ENCODE peak calls at places on chromosome 10, in ten cellular contexts. N is tibial nerve, P is A549, M is heart left ventricle, G is right lobe of liver, L is body of pancreas, W is prostate gland, C is transverse colon, E is uterus, V is ovary. K is an unnamed sample.

GRCh38 chr10:43361532-43362190 is 9.8 kb upstream of the FXYD4 start:
- DNase-seq in N (no peak), P (no peak), M (no peak), G (no peak), L (no peak), W (no peak), C (no peak), E (no peak), V (no peak), K (no peak)

GRCh38 chr10:103442031-103442461 is 10.1 kb downstream of the CALHM2 start:
- DNase-seq in N (peak; percentile 11), P (no peak), M (peak; percentile 72), G (no peak), L (no peak), W (no peak), C (no peak), E (peak; percentile 85), V (peak; percentile 88), K (no peak)

GRCh38 chr10:95183132-95183450 is 10.9 kb upstream of the ACSM6 start:
- DNase-seq in N (no peak), P (no peak), M (no peak), G (no peak), L (no peak), W (no peak), C (no peak), E (no peak), V (no peak), K (no peak)

GRCh38 chr10:69172241-69172998 is 7.6 kb upstream of the SUPV3L1 start:
- DNase-seq in N (no peak), P (no peak), M (no peak), G (no peak), L (no peak), W (no peak), C (no peak), E (no peak), V (no peak), K (no peak)

GRCh38 chr10:27526242-27526641 is 22.1 kb downstream of the RAB18 start:
- DNase-seq in N (no peak), P (no peak), M (no peak), G (no peak), L (no peak), W (no peak), C (no peak), E (no peak), V (no peak), K (no peak)

GRCh38 chr10:22481687-22482539 is 136.6 kb downstream of the SPAG6 start:
- DNase-seq in N (no peak), P (no peak), M (no peak), G (no peak), L (no peak), W (no peak), C (no peak), E (no peak), V (no peak), K (no peak)

GRCh38 chr10:100186813-100187212 is 984 bp upstream of the ERLIN1 start:
- DNase-seq in N (no peak), P (peak; percentile 18), M (no peak), G (peak; percentile 22), L (no peak), W (no peak), C (no peak), E (no peak), V (peak; percentile 40), K (no peak)

GRCh38 chr10:6269953-6270867 is 67.5 kb downstream of the PFKFB3 start:
- DNase-seq in N (no peak), P (no peak), M (no peak), G (no peak), L (no peak), W (no peak), C (peak; percentile 59), E (no peak), V (no peak), K (no peak)

GRCh38 chr10:49618861-49619260 is 5.0 kb downstream of the CHAT start:
- DNase-seq in N (no peak), P (no peak), M (no peak), G (no peak), L (no peak), W (no peak), C (no peak), E (no peak), V (no peak), K (no peak)

GRCh38 chr10:45152726-45153125 is 152.0 kb downstream of the ZNF22 start:
- DNase-seq in N (no peak), P (no peak), M (no peak), G (no peak), L (no peak), W (no peak), C (no peak), E (no peak), V (no peak), K (no peak)

GRCh38 chr10:7942859-7943258 is 111.6 kb upstream of the GATA3 start:
- DNase-seq in N (no peak), P (no peak), M (no peak), G (no peak), L (no peak), W (no peak), C (no peak), E (no peak), V (no peak), K (no peak)

GRCh38 chr10:126133082-126133620 is 236.8 kb downstream of the FANK1 start:
- DNase-seq in N (no peak), P (no peak), M (no peak), G (no peak), L (no peak), W (no peak), C (no peak), E (no peak), V (no peak), K (no peak)

GRCh38 chr10:126135939-126136595 is 239.7 kb downstream of the FANK1 start:
- DNase-seq in N (no peak), P (no peak), M (no peak), G (no peak), L (no peak), W (no peak), C (no peak), E (no peak), V (no peak), K (no peak)

GRCh38 chr10:126133906-126134703 is 237.7 kb downstream of the FANK1 start:
- DNase-seq in N (no peak), P (peak; percentile 78), M (no peak), G (no peak), L (no peak), W (no peak), C (no peak), E (no peak), V (no peak), K (no peak)

GRCh38 chr10:126137557-126138221 is 241.3 kb downstream of the FANK1 start:
- DNase-seq in N (no peak), P (no peak), M (no peak), G (no peak), L (no peak), W (no peak), C (no peak), E (no peak), V (no peak), K (no peak)

GRCh38 chr10:126135177-126135576 is 238.8 kb downstream of the FANK1 start:
- DNase-seq in N (no peak), P (peak; percentile 36), M (no peak), G (no peak), L (no peak), W (no peak), C (no peak), E (no peak), V (no peak), K (no peak)
- TF ChIP-seq CTCF in N (no peak), P (no peak), M (no peak), G (no peak), L (no peak), W (no peak), C (no peak), E (no peak), V (no peak), K (no peak)

GRCh38 chr10:125262920-125263319 is 102.6 kb upstream of the CTBP2 start:
- DNase-seq in N (no peak), P (no peak), M (no peak), G (no peak), L (no peak), W (no peak), C (no peak), E (no peak), V (no peak), K (no peak)

GRCh38 chr10:125265579-125265955 is 105.2 kb upstream of the CTBP2 start:
- DNase-seq in N (no peak), P (no peak), M (no peak), G (no peak), L (no peak), W (no peak), C (no peak), E (no peak), V (no peak), K (peak; percentile 51)

GRCh38 chr10:125264752-125265578 is 104.6 kb upstream of the CTBP2 start:
- DNase-seq in N (no peak), P (no peak), M (no peak), G (no peak), L (no peak), W (no peak), C (no peak), E (no peak), V (no peak), K (peak; percentile 68)

GRCh38 chr10:125263551-125263950 is 103.2 kb upstream of the CTBP2 start:
- DNase-seq in N (no peak), P (peak; percentile 69), M (no peak), G (no peak), L (no peak), W (no peak), C (no peak), E (no peak), V (no peak), K (no peak)

DNA sequence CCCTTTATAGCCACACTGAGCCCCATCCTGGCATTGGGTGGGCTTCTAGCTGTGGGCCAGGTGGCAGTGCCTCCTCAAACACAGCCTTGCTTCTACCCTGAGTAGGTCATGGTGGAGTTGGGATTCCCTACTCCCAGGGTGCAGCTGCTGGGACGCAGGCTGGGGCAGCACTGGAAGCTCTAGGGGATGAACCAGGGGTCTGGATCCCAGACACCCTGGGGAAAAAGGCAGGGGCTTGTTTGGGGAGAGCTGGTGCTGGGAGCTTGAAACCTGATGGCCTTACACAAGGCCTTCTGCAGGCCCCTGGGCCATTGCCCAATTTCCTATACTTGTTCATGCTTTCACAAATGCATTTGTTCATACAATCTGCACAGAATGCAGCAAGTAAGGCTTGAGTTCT is 103.7 kb upstream of the CTBP2 start:
- DNase-seq in N (no peak), P (no peak), M (no peak), G (no peak), L (no peak), W (no peak), C (no peak), E (no peak), V (no peak), K (no peak)
- H3K27ac ChIP-seq in N (no peak overlapping the region), P (peak overlapping the region; percentile 33), M (no peak overlapping the region), G (no peak overlapping the region), L (no peak overlapping the region), W (no peak overlapping the region), C (no peak overlapping the region), E (no peak overlapping the region), V (no peak overlapping the region), K (no peak overlapping the region)

GRCh38 chr10:987906-988666 is at the start of gene GTPBP4:
- DNase-seq in N (peak; percentile 98), P (peak; percentile 98), M (peak; percentile 100), G (peak; percentile 99), L (peak; percentile 99), W (peak; percentile 99), C (peak; percentile 99), E (peak; percentile 98), V (peak; percentile 99), K (peak; percentile 96)
- TF ChIP-seq POLR2A in N (peak; percentile 7), P (peak; percentile 45), M (peak; percentile 81), G (peak; percentile 73), L (peak; percentile 65), W (peak; percentile 52), C (peak; percentile 91), E (peak; percentile 64), V (peak; percentile 62), K (peak; percentile 56)

GRCh38 chr10:129513312-129513711 is 46.3 kb downstream of the MGMT start:
- DNase-seq in N (no peak), P (no peak), M (no peak), G (no peak), L (no peak), W (no peak), C (no peak), E (no peak), V (no peak), K (no peak)
- TF ChIP-seq CTCF in N (no peak), P (no peak), M (no peak), G (no peak), L (no peak), W (no peak), C (no peak), E (no peak), V (no peak), K (no peak)

K was measured in breast epithelium.